ENCODE peak calls at places on chromosomes 5 and 9, in ten cellular contexts. One of them, this sample, is unnamed.

GRCh38 chr9:121700831-121701419 is 49.5 kb downstream of the DAB2IP start:
- DNase-seq in fibroblast of villous mesenchyme: no peak
- DNase-seq in head of caudate nucleus: peak
- DNase-seq in skeletal muscle cell: no peak
- DNase-seq in hypothalamus: no peak
- DNase-seq in SK-N-SH: peak
- DNase-seq in SHP77: no peak
- DNase-seq in ELR: no peak
- DNase-seq in left cardiac atrium: peak
- DNase-seq in stimulated activated CD4-positive, alpha-beta T cell treated with anti-CD3 and anti-CD28 coated beads, Interleukin-1b, Interleukin-23, amount 100 ng/mL, for 24 hours: no peak
- DNase-seq in this sample: no peak

GRCh38 chr9:35079041-35079425 is 709 bp downstream of the FANCG start:
- DNase-seq in fibroblast of villous mesenchyme: no peak
- DNase-seq in head of caudate nucleus: no peak
- DNase-seq in skeletal muscle cell: no peak
- DNase-seq in hypothalamus: no peak
- DNase-seq in SK-N-SH: peak
- DNase-seq in SHP77: no peak
- DNase-seq in ELR: peak
- DNase-seq in left cardiac atrium: no peak
- DNase-seq in stimulated activated CD4-positive, alpha-beta T cell treated with anti-CD3 and anti-CD28 coated beads, Interleukin-1b, Interleukin-23, amount 100 ng/mL, for 24 hours: no peak
- DNase-seq in this sample: no peak

GRCh38 chr9:125568616-125569015 is 138.4 kb downstream of the MAPKAP1 start:
- DNase-seq in fibroblast of villous mesenchyme: peak
- DNase-seq in head of caudate nucleus: no peak
- DNase-seq in skeletal muscle cell: no peak
- DNase-seq in hypothalamus: no peak
- DNase-seq in SK-N-SH: no peak
- DNase-seq in SHP77: no peak
- DNase-seq in ELR: peak
- DNase-seq in left cardiac atrium: no peak
- DNase-seq in stimulated activated CD4-positive, alpha-beta T cell treated with anti-CD3 and anti-CD28 coated beads, Interleukin-1b, Interleukin-23, amount 100 ng/mL, for 24 hours: no peak
- DNase-seq in this sample: no peak

GRCh38 chr9:114719290-114719689 is 37.3 kb upstream of the TEX48 start:
- DNase-seq in fibroblast of villous mesenchyme: no peak
- DNase-seq in head of caudate nucleus: no peak
- DNase-seq in skeletal muscle cell: no peak
- DNase-seq in hypothalamus: no peak
- DNase-seq in SK-N-SH: no peak
- DNase-seq in SHP77: no peak
- DNase-seq in ELR: no peak
- DNase-seq in left cardiac atrium: no peak
- DNase-seq in stimulated activated CD4-positive, alpha-beta T cell treated with anti-CD3 and anti-CD28 coated beads, Interleukin-1b, Interleukin-23, amount 100 ng/mL, for 24 hours: no peak
- DNase-seq in this sample: no peak

GRCh38 chr5:135188233-135188909 is 154.3 kb upstream of the PITX1 start:
- DNase-seq in fibroblast of villous mesenchyme: peak
- DNase-seq in head of caudate nucleus: no peak
- DNase-seq in skeletal muscle cell: no peak
- DNase-seq in hypothalamus: no peak
- DNase-seq in SK-N-SH: no peak
- DNase-seq in SHP77: no peak
- DNase-seq in ELR: no peak
- DNase-seq in left cardiac atrium: no peak
- DNase-seq in stimulated activated CD4-positive, alpha-beta T cell treated with anti-CD3 and anti-CD28 coated beads, Interleukin-1b, Interleukin-23, amount 100 ng/mL, for 24 hours: no peak
- DNase-seq in this sample: no peak

GRCh38 chr9:124621371-124622328 is 114.5 kb upstream of the NR5A1 start:
- DNase-seq in fibroblast of villous mesenchyme: peak
- DNase-seq in head of caudate nucleus: no peak
- DNase-seq in skeletal muscle cell: no peak
- DNase-seq in hypothalamus: no peak
- DNase-seq in SK-N-SH: no peak
- DNase-seq in SHP77: no peak
- DNase-seq in ELR: no peak
- DNase-seq in left cardiac atrium: no peak
- DNase-seq in stimulated activated CD4-positive, alpha-beta T cell treated with anti-CD3 and anti-CD28 coated beads, Interleukin-1b, Interleukin-23, amount 100 ng/mL, for 24 hours: no peak
- DNase-seq in this sample: no peak

GRCh38 chr9:4297795-4298254 is 2.0 kb downstream of the GLIS3 start:
- DNase-seq in fibroblast of villous mesenchyme: peak
- DNase-seq in head of caudate nucleus: peak
- DNase-seq in skeletal muscle cell: no peak
- DNase-seq in hypothalamus: peak
- DNase-seq in SK-N-SH: peak
- DNase-seq in SHP77: peak
- DNase-seq in ELR: peak
- DNase-seq in left cardiac atrium: peak
- DNase-seq in stimulated activated CD4-positive, alpha-beta T cell treated with anti-CD3 and anti-CD28 coated beads, Interleukin-1b, Interleukin-23, amount 100 ng/mL, for 24 hours: no peak
- DNase-seq in this sample: no peak

GRCh38 chr5:109971968-109972367 is 282.2 kb downstream of the MAN2A1 start:
- DNase-seq in fibroblast of villous mesenchyme: no peak
- DNase-seq in head of caudate nucleus: no peak
- DNase-seq in skeletal muscle cell: no peak
- DNase-seq in hypothalamus: no peak
- DNase-seq in SK-N-SH: no peak
- DNase-seq in SHP77: no peak
- DNase-seq in ELR: no peak
- DNase-seq in left cardiac atrium: no peak
- DNase-seq in stimulated activated CD4-positive, alpha-beta T cell treated with anti-CD3 and anti-CD28 coated beads, Interleukin-1b, Interleukin-23, amount 100 ng/mL, for 24 hours: no peak
- DNase-seq in this sample: no peak

GRCh38 chr9:130522233-130522808 is 57.1 kb upstream of the FUBP3 start:
- DNase-seq in fibroblast of villous mesenchyme: no peak
- DNase-seq in head of caudate nucleus: no peak
- DNase-seq in skeletal muscle cell: no peak
- DNase-seq in hypothalamus: no peak
- DNase-seq in SK-N-SH: peak
- DNase-seq in SHP77: no peak
- DNase-seq in ELR: peak
- DNase-seq in left cardiac atrium: no peak
- DNase-seq in stimulated activated CD4-positive, alpha-beta T cell treated with anti-CD3 and anti-CD28 coated beads, Interleukin-1b, Interleukin-23, amount 100 ng/mL, for 24 hours: no peak
- DNase-seq in this sample: peak

GRCh38 chr5:3341446-3342240 is 254.0 kb upstream of the IRX1 start:
- DNase-seq in fibroblast of villous mesenchyme: no peak
- DNase-seq in head of caudate nucleus: no peak
- DNase-seq in skeletal muscle cell: no peak
- DNase-seq in hypothalamus: no peak
- DNase-seq in SK-N-SH: no peak
- DNase-seq in SHP77: no peak
- DNase-seq in ELR: no peak
- DNase-seq in left cardiac atrium: no peak
- DNase-seq in stimulated activated CD4-positive, alpha-beta T cell treated with anti-CD3 and anti-CD28 coated beads, Interleukin-1b, Interleukin-23, amount 100 ng/mL, for 24 hours: no peak
- DNase-seq in this sample: no peak

GRCh38 chr5:89241186-89241585 is 358.2 kb upstream of the MEF2C start:
- DNase-seq in fibroblast of villous mesenchyme: peak
- DNase-seq in head of caudate nucleus: no peak
- DNase-seq in skeletal muscle cell: peak
- DNase-seq in hypothalamus: no peak
- DNase-seq in SK-N-SH: no peak
- DNase-seq in SHP77: no peak
- DNase-seq in ELR: peak
- DNase-seq in left cardiac atrium: no peak
- DNase-seq in stimulated activated CD4-positive, alpha-beta T cell treated with anti-CD3 and anti-CD28 coated beads, Interleukin-1b, Interleukin-23, amount 100 ng/mL, for 24 hours: no peak
- DNase-seq in this sample: no peak

GRCh38 chr5:43020294-43020711 is 19.8 kb downstream of the ANXA2R start:
- DNase-seq in fibroblast of villous mesenchyme: no peak
- DNase-seq in head of caudate nucleus: no peak
- DNase-seq in skeletal muscle cell: no peak
- DNase-seq in hypothalamus: no peak
- DNase-seq in SK-N-SH: no peak
- DNase-seq in SHP77: peak
- DNase-seq in ELR: peak
- DNase-seq in left cardiac atrium: no peak
- DNase-seq in stimulated activated CD4-positive, alpha-beta T cell treated with anti-CD3 and anti-CD28 coated beads, Interleukin-1b, Interleukin-23, amount 100 ng/mL, for 24 hours: no peak
- DNase-seq in this sample: no peak

GRCh38 chr9:136274786-136275654 is 28.9 kb downstream of the CCDC187 start:
- DNase-seq in fibroblast of villous mesenchyme: no peak
- DNase-seq in head of caudate nucleus: no peak
- DNase-seq in skeletal muscle cell: no peak
- DNase-seq in hypothalamus: no peak
- DNase-seq in SK-N-SH: no peak
- DNase-seq in SHP77: no peak
- DNase-seq in ELR: no peak
- DNase-seq in left cardiac atrium: no peak
- DNase-seq in stimulated activated CD4-positive, alpha-beta T cell treated with anti-CD3 and anti-CD28 coated beads, Interleukin-1b, Interleukin-23, amount 100 ng/mL, for 24 hours: no peak
- DNase-seq in this sample: no peak

GRCh38 chr9:99075246-99075912 is 29.5 kb upstream of the TGFBR1 start:
- DNase-seq in fibroblast of villous mesenchyme: peak
- DNase-seq in head of caudate nucleus: no peak
- DNase-seq in skeletal muscle cell: peak
- DNase-seq in hypothalamus: no peak
- DNase-seq in SK-N-SH: no peak
- DNase-seq in SHP77: no peak
- DNase-seq in ELR: peak
- DNase-seq in left cardiac atrium: no peak
- DNase-seq in stimulated activated CD4-positive, alpha-beta T cell treated with anti-CD3 and anti-CD28 coated beads, Interleukin-1b, Interleukin-23, amount 100 ng/mL, for 24 hours: no peak
- DNase-seq in this sample: no peak

GRCh38 chr9:131701789-131702337 is 38.0 kb downstream of the RAPGEF1 start:
- DNase-seq in fibroblast of villous mesenchyme: peak
- DNase-seq in head of caudate nucleus: no peak
- DNase-seq in skeletal muscle cell: no peak
- DNase-seq in hypothalamus: no peak
- DNase-seq in SK-N-SH: no peak
- DNase-seq in SHP77: no peak
- DNase-seq in ELR: peak
- DNase-seq in left cardiac atrium: no peak
- DNase-seq in stimulated activated CD4-positive, alpha-beta T cell treated with anti-CD3 and anti-CD28 coated beads, Interleukin-1b, Interleukin-23, amount 100 ng/mL, for 24 hours: no peak
- DNase-seq in this sample: no peak

GRCh38 chr5:24294324-24294723 is 350.5 kb downstream of the CDH10 start:
- DNase-seq in fibroblast of villous mesenchyme: no peak
- DNase-seq in head of caudate nucleus: no peak
- DNase-seq in skeletal muscle cell: no peak
- DNase-seq in hypothalamus: no peak
- DNase-seq in SK-N-SH: no peak
- DNase-seq in SHP77: no peak
- DNase-seq in ELR: no peak
- DNase-seq in left cardiac atrium: no peak
- DNase-seq in stimulated activated CD4-positive, alpha-beta T cell treated with anti-CD3 and anti-CD28 coated beads, Interleukin-1b, Interleukin-23, amount 100 ng/mL, for 24 hours: no peak
- DNase-seq in this sample: no peak

This sample was measured in SK-N-DZ.